ENCODE peak calls at places on chromosomes 5 and 9, in nine cellular contexts. One of them, this sample, is unnamed.

GRCh38 chr9:129436751-129437625 is 183.9 kb downstream of the C9orf50 start:
- DNase-seq in aorta: peak; percentile 91
- DNase-seq in CD4-positive, alpha-beta memory T cell: peak; percentile 49
- DNase-seq in psoas muscle: peak; percentile 75
- DNase-seq in GM23248: peak; percentile 79
- DNase-seq in A549: no peak
- DNase-seq in gastrocnemius medialis: no peak
- DNase-seq in SJSA1: no peak
- DNase-seq in upper lobe of right lung: peak; percentile 80
- DNase-seq in this sample: peak; percentile 86

GRCh38 chr5:113216545-113216944 is 218.2 kb downstream of the TSSK1B start:
- DNase-seq in upper lobe of right lung: no peak
- DNase-seq in psoas muscle: no peak
- DNase-seq in GM23248: no peak
- DNase-seq in CD4-positive, alpha-beta memory T cell: no peak
- DNase-seq in gastrocnemius medialis: no peak
- DNase-seq in A549: no peak
- DNase-seq in SJSA1: no peak
- DNase-seq in aorta: no peak
- DNase-seq in this sample: no peak

GRCh38 chr9:102518324-102518723 is 476.8 kb upstream of the CYLC2 start:
- DNase-seq in A549: no peak
- DNase-seq in CD4-positive, alpha-beta memory T cell: no peak
- DNase-seq in psoas muscle: no peak
- DNase-seq in gastrocnemius medialis: no peak
- DNase-seq in SJSA1: no peak
- DNase-seq in GM23248: no peak
- DNase-seq in aorta: no peak
- DNase-seq in upper lobe of right lung: no peak
- DNase-seq in this sample: no peak

GRCh38 chr5:12217039-12217438 is 312.8 kb upstream of the CTNND2 start:
- DNase-seq in aorta: no peak
- DNase-seq in A549: no peak
- DNase-seq in gastrocnemius medialis: no peak
- DNase-seq in upper lobe of right lung: no peak
- DNase-seq in SJSA1: no peak
- DNase-seq in CD4-positive, alpha-beta memory T cell: no peak
- DNase-seq in GM23248: no peak
- DNase-seq in psoas muscle: no peak
- DNase-seq in this sample: no peak

GRCh38 chr9:7149258-7149657 is 391.5 kb downstream of the KDM4C start:
- DNase-seq in CD4-positive, alpha-beta memory T cell: no peak
- DNase-seq in aorta: no peak
- DNase-seq in GM23248: no peak
- DNase-seq in A549: no peak
- DNase-seq in SJSA1: no peak
- DNase-seq in psoas muscle: no peak
- DNase-seq in upper lobe of right lung: no peak
- DNase-seq in gastrocnemius medialis: no peak
- DNase-seq in this sample: no peak

GRCh38 chr9:127976943-127977871 is 3.6 kb downstream of the EEIG1 start:
- DNase-seq in CD4-positive, alpha-beta memory T cell: no peak
- DNase-seq in gastrocnemius medialis: no peak
- DNase-seq in psoas muscle: peak; percentile 39
- DNase-seq in A549: no peak
- DNase-seq in upper lobe of right lung: no peak
- DNase-seq in aorta: no peak
- DNase-seq in GM23248: no peak
- DNase-seq in SJSA1: no peak
- DNase-seq in this sample: no peak

GRCh38 chr5:176670449-176670848 is 23.2 kb downstream of the TSPAN17 start:
- DNase-seq in SJSA1: no peak
- DNase-seq in A549: no peak
- DNase-seq in psoas muscle: no peak
- DNase-seq in gastrocnemius medialis: no peak
- DNase-seq in CD4-positive, alpha-beta memory T cell: no peak
- DNase-seq in upper lobe of right lung: no peak
- DNase-seq in aorta: no peak
- DNase-seq in GM23248: no peak
- DNase-seq in this sample: no peak

GRCh38 chr9:89421595-89421994 is 76.3 kb downstream of the SEMA4D start:
- DNase-seq in CD4-positive, alpha-beta memory T cell: no peak
- DNase-seq in psoas muscle: peak; percentile 5
- DNase-seq in upper lobe of right lung: no peak
- DNase-seq in gastrocnemius medialis: no peak
- DNase-seq in A549: no peak
- DNase-seq in GM23248: peak; percentile 22
- DNase-seq in aorta: no peak
- DNase-seq in SJSA1: no peak
- DNase-seq in this sample: no peak

GRCh38 chr9:127758843-127759242 is 19.6 kb downstream of the SH2D3C start:
- DNase-seq in gastrocnemius medialis: no peak
- DNase-seq in A549: no peak
- DNase-seq in upper lobe of right lung: no peak
- DNase-seq in aorta: no peak
- DNase-seq in psoas muscle: no peak
- DNase-seq in GM23248: no peak
- DNase-seq in SJSA1: no peak
- DNase-seq in CD4-positive, alpha-beta memory T cell: no peak
- DNase-seq in this sample: no peak

GRCh38 chr5:96404191-96404867 is 28.7 kb downstream of the PCSK1 start:
- DNase-seq in SJSA1: no peak
- DNase-seq in psoas muscle: no peak
- DNase-seq in GM23248: no peak
- DNase-seq in A549: no peak
- DNase-seq in aorta: no peak
- DNase-seq in gastrocnemius medialis: no peak
- DNase-seq in CD4-positive, alpha-beta memory T cell: no peak
- DNase-seq in upper lobe of right lung: no peak
- DNase-seq in this sample: no peak

GRCh38 chr5:109880907-109881685 is 191.4 kb downstream of the MAN2A1 start:
- DNase-seq in GM23248: no peak
- DNase-seq in CD4-positive, alpha-beta memory T cell: no peak
- DNase-seq in A549: no peak
- DNase-seq in aorta: no peak
- DNase-seq in gastrocnemius medialis: no peak
- DNase-seq in SJSA1: no peak
- DNase-seq in upper lobe of right lung: no peak
- DNase-seq in psoas muscle: no peak
- DNase-seq in this sample: no peak

GRCh38 chr5:16600397-16600796 is 16.4 kb downstream of the RETREG1 start:
- DNase-seq in psoas muscle: no peak
- DNase-seq in upper lobe of right lung: peak; percentile 84
- DNase-seq in SJSA1: no peak
- DNase-seq in A549: no peak
- DNase-seq in CD4-positive, alpha-beta memory T cell: no peak
- DNase-seq in GM23248: peak; percentile 14
- DNase-seq in aorta: no peak
- DNase-seq in gastrocnemius medialis: peak; percentile 23
- DNase-seq in this sample: no peak

GRCh38 chr5:87410941-87411340 is 1.8 kb downstream of the CCNH start:
- DNase-seq in gastrocnemius medialis: no peak
- DNase-seq in A549: no peak
- DNase-seq in psoas muscle: no peak
- DNase-seq in SJSA1: no peak
- DNase-seq in aorta: no peak
- DNase-seq in CD4-positive, alpha-beta memory T cell: no peak
- DNase-seq in GM23248: peak; percentile 87
- DNase-seq in upper lobe of right lung: no peak
- DNase-seq in this sample: no peak

GRCh38 chr5:150904479-150905311 is at the start of gene ZNF300:
- DNase-seq in aorta: peak; percentile 95
- DNase-seq in gastrocnemius medialis: peak; percentile 63
- DNase-seq in A549: peak; percentile 96
- DNase-seq in CD4-positive, alpha-beta memory T cell: peak; percentile 35
- DNase-seq in psoas muscle: peak; percentile 90
- DNase-seq in GM23248: peak; percentile 96
- DNase-seq in upper lobe of right lung: peak; percentile 87
- DNase-seq in SJSA1: peak; percentile 95
- DNase-seq in this sample: peak; percentile 91

GRCh38 chr5:60185230-60186104 is 291.9 kb upstream of the PDE4D start:
- DNase-seq in gastrocnemius medialis: no peak
- DNase-seq in CD4-positive, alpha-beta memory T cell: no peak
- DNase-seq in upper lobe of right lung: no peak
- DNase-seq in psoas muscle: no peak
- DNase-seq in aorta: no peak
- DNase-seq in SJSA1: no peak
- DNase-seq in A549: no peak
- DNase-seq in GM23248: no peak
- DNase-seq in this sample: no peak

GRCh38 chr5:132298305-132298704 is 4.1 kb downstream of the SLC22A4 start:
- DNase-seq in GM23248: no peak
- DNase-seq in psoas muscle: no peak
- DNase-seq in gastrocnemius medialis: no peak
- DNase-seq in aorta: no peak
- DNase-seq in upper lobe of right lung: no peak
- DNase-seq in CD4-positive, alpha-beta memory T cell: no peak
- DNase-seq in SJSA1: no peak
- DNase-seq in A549: no peak
- DNase-seq in this sample: no peak

GRCh38 chr5:114192108-114192507 is 169.8 kb upstream of the KCNN2 start:
- DNase-seq in A549: no peak
- DNase-seq in SJSA1: no peak
- DNase-seq in GM23248: peak; percentile 3
- DNase-seq in CD4-positive, alpha-beta memory T cell: no peak
- DNase-seq in psoas muscle: no peak
- DNase-seq in upper lobe of right lung: no peak
- DNase-seq in gastrocnemius medialis: no peak
- DNase-seq in aorta: no peak
- DNase-seq in this sample: no peak

GRCh38 chr5:138990986-138991645 is 116.0 kb upstream of the LRRTM2 start:
- DNase-seq in psoas muscle: no peak
- DNase-seq in upper lobe of right lung: no peak
- DNase-seq in aorta: no peak
- DNase-seq in GM23248: no peak
- DNase-seq in SJSA1: peak; percentile 27
- DNase-seq in CD4-positive, alpha-beta memory T cell: no peak
- DNase-seq in A549: no peak
- DNase-seq in gastrocnemius medialis: no peak
- DNase-seq in this sample: no peak

GRCh38 chr5:12805165-12805698 is 901.0 kb upstream of the CTNND2 start:
- DNase-seq in upper lobe of right lung: no peak
- DNase-seq in psoas muscle: no peak
- DNase-seq in SJSA1: no peak
- DNase-seq in GM23248: no peak
- DNase-seq in A549: no peak
- DNase-seq in gastrocnemius medialis: no peak
- DNase-seq in aorta: no peak
- DNase-seq in CD4-positive, alpha-beta memory T cell: no peak
- DNase-seq in this sample: no peak

GRCh38 chr5:31021181-31021624 is 172.3 kb upstream of the CDH6 start:
- DNase-seq in aorta: no peak
- DNase-seq in SJSA1: no peak
- DNase-seq in GM23248: peak; percentile 60
- DNase-seq in A549: peak; percentile 49
- DNase-seq in CD4-positive, alpha-beta memory T cell: no peak
- DNase-seq in gastrocnemius medialis: no peak
- DNase-seq in upper lobe of right lung: no peak
- DNase-seq in psoas muscle: no peak
- DNase-seq in this sample: no peak

GRCh38 chr9:98964201-98964600 is 20.5 kb downstream of the COL15A1 start:
- DNase-seq in gastrocnemius medialis: peak; percentile 27
- DNase-seq in upper lobe of right lung: no peak
- DNase-seq in SJSA1: no peak
- DNase-seq in GM23248: no peak
- DNase-seq in aorta: no peak
- DNase-seq in CD4-positive, alpha-beta memory T cell: no peak
- DNase-seq in psoas muscle: no peak
- DNase-seq in A549: no peak
- DNase-seq in this sample: no peak

GRCh38 chr9:84939766-84940165 is 270.2 kb downstream of the NTRK2 start:
- DNase-seq in GM23248: peak; percentile 41
- DNase-seq in SJSA1: no peak
- DNase-seq in gastrocnemius medialis: no peak
- DNase-seq in aorta: no peak
- DNase-seq in CD4-positive, alpha-beta memory T cell: no peak
- DNase-seq in A549: no peak
- DNase-seq in upper lobe of right lung: no peak
- DNase-seq in psoas muscle: no peak
- DNase-seq in this sample: no peak

GRCh38 chr5:34789021-34789531 is 49.9 kb upstream of the TTC23L start:
- DNase-seq in aorta: no peak
- DNase-seq in psoas muscle: no peak
- DNase-seq in upper lobe of right lung: no peak
- DNase-seq in gastrocnemius medialis: peak; percentile 13
- DNase-seq in GM23248: peak; percentile 92
- DNase-seq in CD4-positive, alpha-beta memory T cell: no peak
- DNase-seq in A549: peak; percentile 29
- DNase-seq in SJSA1: no peak
- DNase-seq in this sample: peak; percentile 70
- H3K27ac ChIP-seq in aorta: peak overlapping the region; percentile 50
- H3K27ac ChIP-seq in psoas muscle: no peak overlapping the region
- H3K27ac ChIP-seq in upper lobe of right lung: no peak overlapping the region
- H3K27ac ChIP-seq in gastrocnemius medialis: no peak overlapping the region
- H3K27ac ChIP-seq in GM23248: peak overlapping the region; percentile 68
- H3K27ac ChIP-seq in CD4-positive, alpha-beta memory T cell: no peak overlapping the region
- H3K27ac ChIP-seq in A549: no peak overlapping the region
- H3K27ac ChIP-seq in SJSA1: no peak overlapping the region
- H3K27ac ChIP-seq in this sample: peak overlapping the region; percentile 7

GRCh38 chr9:130452835-130453234 is 8.1 kb downstream of the ASS1 start:
- DNase-seq in SJSA1: no peak
- DNase-seq in GM23248: no peak
- DNase-seq in psoas muscle: no peak
- DNase-seq in upper lobe of right lung: no peak
- DNase-seq in gastrocnemius medialis: no peak
- DNase-seq in CD4-positive, alpha-beta memory T cell: no peak
- DNase-seq in aorta: no peak
- DNase-seq in A549: no peak
- DNase-seq in this sample: no peak
- H3K4me1 ChIP-seq in SJSA1: peaks cover 19% of the 10 kb centered on the region
- H3K4me1 ChIP-seq in GM23248: peaks cover 17% of the 10 kb centered on the region
- H3K4me1 ChIP-seq in psoas muscle: peaks cover 16% of the 10 kb centered on the region
- H3K4me1 ChIP-seq in upper lobe of right lung: peaks cover 31% of the 10 kb centered on the region
- H3K4me1 ChIP-seq in gastrocnemius medialis: peaks cover 33% of the 10 kb centered on the region
- H3K4me1 ChIP-seq in CD4-positive, alpha-beta memory T cell: no peaks in the 10 kb centered on the region
- H3K4me1 ChIP-seq in aorta: no peaks in the 10 kb centered on the region
- H3K4me1 ChIP-seq in A549: peaks cover 41% of the 10 kb centered on the region
- H3K4me1 ChIP-seq in this sample: peaks cover 25% of the 10 kb centered on the region

GRCh38 chr5:24644757-24645156 is at the start of gene CDH10:
- DNase-seq in GM23248: peak; percentile 49
- DNase-seq in SJSA1: no peak
- DNase-seq in A549: peak; percentile 29
- DNase-seq in CD4-positive, alpha-beta memory T cell: no peak
- DNase-seq in gastrocnemius medialis: no peak
- DNase-seq in upper lobe of right lung: no peak
- DNase-seq in aorta: no peak
- DNase-seq in psoas muscle: no peak
- DNase-seq in this sample: no peak
- H3K4me3 ChIP-seq in GM23248: peak within 1 kb of the TSS; percentile 79
- H3K4me3 ChIP-seq in SJSA1: no peak within 1 kb of the TSS
- H3K4me3 ChIP-seq in A549: peak within 1 kb of the TSS; percentile 39
- H3K4me3 ChIP-seq in CD4-positive, alpha-beta memory T cell: no peak within 1 kb of the TSS
- H3K4me3 ChIP-seq in gastrocnemius medialis: no peak within 1 kb of the TSS
- H3K4me3 ChIP-seq in upper lobe of right lung: peak within 1 kb of the TSS; percentile 13
- H3K4me3 ChIP-seq in aorta: no peak within 1 kb of the TSS
- H3K4me3 ChIP-seq in psoas muscle: no peak within 1 kb of the TSS
- H3K4me3 ChIP-seq in this sample: no peak within 1 kb of the TSS

DNA sequence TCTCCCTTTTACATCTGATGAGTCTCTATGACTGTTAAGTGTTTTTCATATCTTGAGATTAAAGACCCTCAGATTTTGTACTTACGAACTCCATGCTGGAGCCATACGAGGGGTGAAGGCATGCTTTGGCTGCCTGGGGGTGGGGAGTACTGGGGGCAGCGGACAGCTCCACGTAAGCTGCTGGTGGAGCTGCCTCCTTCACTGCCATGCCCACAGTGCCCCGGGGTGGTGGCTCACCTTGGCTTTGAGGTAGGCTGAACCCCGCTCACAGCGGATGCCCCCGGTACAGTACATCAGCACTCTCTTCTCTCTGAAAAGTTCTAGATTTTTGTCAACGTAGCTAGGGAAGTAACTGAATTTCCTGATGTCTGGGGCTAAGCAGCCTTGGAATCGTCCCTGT is 27.9 kb downstream of the TSTD2 start:
- DNase-seq in aorta: no peak
- DNase-seq in upper lobe of right lung: no peak
- DNase-seq in CD4-positive, alpha-beta memory T cell: no peak
- DNase-seq in SJSA1: no peak
- DNase-seq in A549: no peak
- DNase-seq in gastrocnemius medialis: no peak
- DNase-seq in psoas muscle: no peak
- DNase-seq in GM23248: no peak
- DNase-seq in this sample: no peak
- H3K27ac ChIP-seq in aorta: no peak overlapping the region
- H3K27ac ChIP-seq in upper lobe of right lung: no peak overlapping the region
- H3K27ac ChIP-seq in CD4-positive, alpha-beta memory T cell: no peak overlapping the region
- H3K27ac ChIP-seq in SJSA1: no peak overlapping the region
- H3K27ac ChIP-seq in A549: no peak overlapping the region
- H3K27ac ChIP-seq in gastrocnemius medialis: peak overlapping the region; percentile 90
- H3K27ac ChIP-seq in psoas muscle: peak overlapping the region; percentile 2
- H3K27ac ChIP-seq in GM23248: no peak overlapping the region
- H3K27ac ChIP-seq in this sample: no peak overlapping the region

This sample was measured in tibial artery.